ENCODE peak calls at places on chromosomes 16 and 17, in four cellular contexts. G is stimulated activated CD8-positive, alpha-beta memory T cell treated with anti-CD3 and anti-CD28 coated beads, Interleukin-15, amount 100 ng/mL, for 24 hours; I is stimulated activated CD4-positive, alpha-beta T cell treated with anti-CD3 and anti-CD28 coated beads, Interleukin-1b, Interleukin-23, amount 100 ng/mL, for 1 hour; H is T-helper 22 cell. O is an unnamed sample.
A peak's percentile ranks its signal among the peaks of the same experiment; 100 is the strongest.

GRCh38 chr17:77281904-77282367 is 141.2 kb downstream of the SEC14L1 start:
- DNase-seq in I (no peak), G (no peak), H (no peak), O (no peak)

GRCh38 chr17:76547183-76547641 is 7.4 kb downstream of the PRCD start:
- DNase-seq in G (no peak), H (no peak), I (peak; percentile 24), O (no peak)

GRCh38 chr17:67548693-67549092 is 169.0 kb upstream of the NOL11 start:
- DNase-seq in H (no peak), I (no peak), G (no peak), O (no peak)

GRCh38 chr17:41655611-41656111 is 31.3 kb upstream of the KRT17 start:
- DNase-seq in I (no peak), G (no peak), H (no peak), O (peak; percentile 72)

GRCh38 chr17:40564195-40564882 is 933 bp downstream of the CCR7 start:
- DNase-seq in I (no peak), H (no peak), G (no peak), O (no peak)

GRCh38 chr16:54140057-54140787 is 146.4 kb downstream of the IRX3 start:
- DNase-seq in H (no peak), G (no peak), I (no peak), O (no peak)

GRCh38 chr17:75652934-75653549 is 13.9 kb downstream of the RECQL5 start:
- DNase-seq in G (no peak), H (no peak), I (no peak), O (no peak)

GRCh38 chr16:48592839-48593429 is 17.0 kb downstream of the N4BP1 start:
- DNase-seq in H (no peak), I (no peak), G (no peak), O (no peak)

GRCh38 chr17:28717578-28718316 is at the start of gene RAB34:
- DNase-seq in I (no peak), G (no peak), H (no peak), O (peak; percentile 68)

GRCh38 chr16:56728027-56728426 is 1.9 kb upstream of the NUP93 start:
- DNase-seq in H (no peak), I (no peak), G (no peak), O (no peak)

GRCh38 chr17:21033350-21033749 is 9.5 kb downstream of the USP22 start:
- DNase-seq in H (no peak), G (no peak), I (no peak), O (no peak)

GRCh38 chr16:69818811-69819587 is 56.9 kb downstream of the WWP2 start:
- DNase-seq in H (no peak), I (no peak), G (no peak), O (no peak)

GRCh38 chr17:32871736-32872135 is 5.2 kb downstream of the MYO1D start:
- DNase-seq in H (no peak), I (no peak), G (no peak), O (no peak)

GRCh38 chr17:78789663-78790181 is 7.6 kb upstream of the CYTH1 start:
- DNase-seq in I (no peak), G (no peak), H (peak; percentile 21), O (peak; percentile 49)